ENCODE peak calls at places on chromosomes 2 and 18, in four cellular contexts. X is stimulated activated CD4-positive, alpha-beta T cell treated with anti-CD3 and anti-CD28 coated beads, Interleukin-2, amount 100 ng/mL, for 48 hours; O is left cardiac atrium; U is MV-4-11. A is an unnamed sample.

GRCh38 chr2:20676353-20677215 is 9.6 kb downstream of the GDF7 start:
- DNase-seq in O (no peak), U (no peak), X (no peak), A (no peak)

GRCh38 chr2:109703076-109703475 is 88.9 kb downstream of the SOWAHC start:
- DNase-seq in O (no peak), U (no peak), X (no peak), A (no peak)

GRCh38 chr2:147173186-147173575 is 671.6 kb upstream of the ACVR2A start:
- DNase-seq in U (no peak), X (no peak), O (no peak), A (no peak)

GRCh38 chr18:70469916-70470315 is 181.1 kb downstream of the SOCS6 start:
- DNase-seq in O (peak; percentile 20), U (peak; percentile 54), X (no peak), A (no peak)

GRCh38 chr2:151947524-151948165 is 119.4 kb upstream of the ARL5A start:
- DNase-seq in X (no peak), O (peak; percentile 35), U (peak; percentile 95), A (peak; percentile 23)

GRCh38 chr2:207341114-207341750 is 175.5 kb upstream of the KLF7 start:
- DNase-seq in U (no peak), X (no peak), O (no peak), A (no peak)

GRCh38 chr2:215825709-215826108 is 187.6 kb downstream of the MREG start:
- DNase-seq in O (no peak), U (no peak), X (no peak), A (no peak)

GRCh38 chr2:157442636-157443035 is 1.3 kb downstream of the CYTIP start:
- DNase-seq in U (no peak), O (no peak), X (no peak), A (no peak)

GRCh38 chr2:10407432-10407831 is 40.7 kb downstream of the ODC1 start:
- DNase-seq in X (no peak), O (no peak), U (no peak), A (no peak)

GRCh38 chr2:231887756-231888155 is 38.4 kb downstream of the NPPC start:
- DNase-seq in O (no peak), X (no peak), U (no peak), A (no peak)

GRCh38 chr2:4278392-4278791 is 575.0 kb downstream of the DCDC2C start:
- DNase-seq in X (no peak), O (no peak), U (no peak), A (no peak)

GRCh38 chr2:49021170-49021743 is 133.1 kb downstream of the FSHR start:
- DNase-seq in X (no peak), U (no peak), O (no peak), A (no peak)

GRCh38 chr18:69898241-69898861 is 49.3 kb downstream of the CD226 start:
- DNase-seq in O (no peak), X (no peak), U (peak; percentile 2), A (peak; percentile 25)

GRCh38 chr2:117942958-117943672 is 70.8 kb downstream of the CCDC93 start:
- DNase-seq in O (no peak), U (no peak), X (no peak), A (no peak)

GRCh38 chr2:64722645-64723044 is 68.9 kb upstream of the SERTAD2 start:
- DNase-seq in O (no peak), U (no peak), X (no peak), A (no peak)

GRCh38 chr2:157761520-157761919 is 114.6 kb downstream of the ACVR1 start:
- DNase-seq in X (no peak), U (no peak), O (no peak), A (no peak)

GRCh38 chr2:224551693-224552092 is 33.5 kb downstream of the CUL3 start:
- DNase-seq in O (no peak), U (peak; percentile 59), X (no peak), A (no peak)

GRCh38 chr2:140027320-140027719 is 1247.1 kb upstream of the NXPH2 start:
- DNase-seq in U (no peak), O (no peak), X (no peak), A (no peak)

GRCh38 chr18:58599106-58599505 is 29.8 kb downstream of the ALPK2 start:
- DNase-seq in X (no peak), O (no peak), U (no peak), A (no peak)

GRCh38 chr2:240130393-240131195 is 5.5 kb downstream of the COPS9 start:
- DNase-seq in X (no peak), O (no peak), U (no peak), A (no peak)

GRCh38 chr2:222830164-222830563 is 30.7 kb upstream of the ACSL3 start:
- DNase-seq in X (no peak), U (no peak), O (no peak), A (no peak)

GRCh38 chr18:35112696-35113095 is 71.5 kb downstream of the MAPRE2 start:
- DNase-seq in O (no peak), U (no peak), X (no peak), A (no peak)

GRCh38 chr2:170362895-170363582 is 185.1 kb downstream of the MYO3B start:
- DNase-seq in U (no peak), X (no peak), O (no peak), A (no peak)

GRCh38 chr2:127413200-127413599 is 5.0 kb upstream of the PROC start:
- DNase-seq in O (no peak), X (no peak), U (no peak), A (no peak)

GRCh38 chr2:231932711-231932970 is 6.4 kb upstream of the NPPC start:
- DNase-seq in X (no peak), U (no peak), O (no peak), A (no peak)

GRCh38 chr2:127737892-127738291 is 36.6 kb downstream of the SFT2D3 start:
- DNase-seq in O (no peak), U (no peak), X (no peak), A (no peak)

A was measured in AML-193.